ENCODE peak calls at places on chromosomes 1 and 21, in six cellular contexts. One of them, this sample, is unnamed.

GRCh38 chr1:8194481-8195227 is 123.3 kb upstream of the SLC45A1 start:
- DNase-seq in lower leg skin: no peak
- DNase-seq in fibroblast of lung: peak
- DNase-seq in AG04450: no peak
- DNase-seq in heart right ventricle: no peak
- DNase-seq in DND-41: no peak
- DNase-seq in this sample: no peak

GRCh38 chr1:171801395-171801990 is 20.0 kb downstream of the METTL13 start:
- DNase-seq in lower leg skin: no peak
- DNase-seq in fibroblast of lung: peak
- DNase-seq in AG04450: no peak
- DNase-seq in heart right ventricle: no peak
- DNase-seq in DND-41: no peak
- DNase-seq in this sample: peak

GRCh38 chr1:90198616-90199015 is 203.7 kb downstream of the ZNF326 start:
- DNase-seq in lower leg skin: no peak
- DNase-seq in fibroblast of lung: no peak
- DNase-seq in AG04450: no peak
- DNase-seq in heart right ventricle: no peak
- DNase-seq in DND-41: no peak
- DNase-seq in this sample: no peak

GRCh38 chr1:87760100-87760499 is 431.4 kb downstream of the LMO4 start:
- DNase-seq in lower leg skin: no peak
- DNase-seq in fibroblast of lung: peak
- DNase-seq in AG04450: no peak
- DNase-seq in heart right ventricle: no peak
- DNase-seq in DND-41: no peak
- DNase-seq in this sample: no peak

GRCh38 chr21:38925923-38926322 is 120.2 kb downstream of the ETS2 start:
- DNase-seq in lower leg skin: peak
- DNase-seq in fibroblast of lung: peak
- DNase-seq in AG04450: peak
- DNase-seq in heart right ventricle: peak
- DNase-seq in DND-41: peak
- DNase-seq in this sample: no peak

GRCh38 chr1:179794146-179794545 is 51.1 kb downstream of the FAM163A start:
- DNase-seq in lower leg skin: no peak
- DNase-seq in fibroblast of lung: no peak
- DNase-seq in AG04450: no peak
- DNase-seq in heart right ventricle: no peak
- DNase-seq in DND-41: no peak
- DNase-seq in this sample: no peak

GRCh38 chr1:199312626-199313025 is 673.8 kb downstream of the PTPRC start:
- DNase-seq in lower leg skin: no peak
- DNase-seq in fibroblast of lung: no peak
- DNase-seq in AG04450: no peak
- DNase-seq in heart right ventricle: no peak
- DNase-seq in DND-41: no peak
- DNase-seq in this sample: no peak

GRCh38 chr1:54972436-54972835 is 8.0 kb upstream of the TMEM61 start:
- DNase-seq in lower leg skin: no peak
- DNase-seq in fibroblast of lung: no peak
- DNase-seq in AG04450: no peak
- DNase-seq in heart right ventricle: no peak
- DNase-seq in DND-41: no peak
- DNase-seq in this sample: no peak

GRCh38 chr1:30727796-30728195 is 4.4 kb upstream of the MATN1 start:
- DNase-seq in lower leg skin: no peak
- DNase-seq in fibroblast of lung: peak
- DNase-seq in AG04450: no peak
- DNase-seq in heart right ventricle: no peak
- DNase-seq in DND-41: no peak
- DNase-seq in this sample: no peak

GRCh38 chr21:26027696-26028095 is 142.9 kb downstream of the APP start:
- DNase-seq in lower leg skin: no peak
- DNase-seq in fibroblast of lung: peak
- DNase-seq in AG04450: no peak
- DNase-seq in heart right ventricle: no peak
- DNase-seq in DND-41: no peak
- DNase-seq in this sample: no peak

GRCh38 chr1:233295775-233296322 is 324 bp upstream of the PCNX2 start:
- DNase-seq in lower leg skin: peak
- DNase-seq in fibroblast of lung: no peak
- DNase-seq in AG04450: peak
- DNase-seq in heart right ventricle: no peak
- DNase-seq in DND-41: no peak
- DNase-seq in this sample: no peak

GRCh38 chr1:45010855-45011811 is at the start of gene HECTD3:
- DNase-seq in lower leg skin: peak
- DNase-seq in fibroblast of lung: peak
- DNase-seq in AG04450: peak
- DNase-seq in heart right ventricle: peak
- DNase-seq in DND-41: peak
- DNase-seq in this sample: peak

GRCh38 chr1:236021424-236022135 is 43.3 kb downstream of the NID1 start:
- DNase-seq in lower leg skin: no peak
- DNase-seq in fibroblast of lung: peak
- DNase-seq in AG04450: no peak
- DNase-seq in heart right ventricle: peak
- DNase-seq in DND-41: no peak
- DNase-seq in this sample: no peak

GRCh38 chr1:221637641-221638041 is 104.2 kb downstream of the DUSP10 start:
- DNase-seq in lower leg skin: no peak
- DNase-seq in fibroblast of lung: peak
- DNase-seq in AG04450: no peak
- DNase-seq in heart right ventricle: peak
- DNase-seq in DND-41: no peak
- DNase-seq in this sample: no peak

GRCh38 chr21:46420241-46421190 is 38.2 kb upstream of the DIP2A start:
- DNase-seq in lower leg skin: no peak
- DNase-seq in fibroblast of lung: no peak
- DNase-seq in AG04450: no peak
- DNase-seq in heart right ventricle: no peak
- DNase-seq in DND-41: no peak
- DNase-seq in this sample: no peak

GRCh38 chr1:206717237-206717989 is 32.7 kb downstream of the MAPKAPK2 start:
- DNase-seq in lower leg skin: no peak
- DNase-seq in fibroblast of lung: peak
- DNase-seq in AG04450: no peak
- DNase-seq in heart right ventricle: no peak
- DNase-seq in DND-41: no peak
- DNase-seq in this sample: peak

GRCh38 chr21:26850116-26850643 is 5.0 kb upstream of the ADAMTS1 start:
- DNase-seq in lower leg skin: no peak
- DNase-seq in fibroblast of lung: peak
- DNase-seq in AG04450: no peak
- DNase-seq in heart right ventricle: no peak
- DNase-seq in DND-41: no peak
- DNase-seq in this sample: peak

GRCh38 chr1:10623391-10624145 is 148.8 kb downstream of the PEX14 start:
- DNase-seq in lower leg skin: no peak
- DNase-seq in fibroblast of lung: no peak
- DNase-seq in AG04450: no peak
- DNase-seq in heart right ventricle: no peak
- DNase-seq in DND-41: no peak
- DNase-seq in this sample: no peak

GRCh38 chr1:169207825-169208520 is 101.5 kb downstream of the ATP1B1 start:
- DNase-seq in lower leg skin: no peak
- DNase-seq in fibroblast of lung: no peak
- DNase-seq in AG04450: no peak
- DNase-seq in heart right ventricle: no peak
- DNase-seq in DND-41: no peak
- DNase-seq in this sample: no peak

GRCh38 chr1:34754878-34755637 is at the start of gene GJB5:
- DNase-seq in lower leg skin: peak
- DNase-seq in fibroblast of lung: no peak
- DNase-seq in AG04450: no peak
- DNase-seq in heart right ventricle: no peak
- DNase-seq in DND-41: no peak
- DNase-seq in this sample: no peak

GRCh38 chr1:35173516-35174224 is 19.3 kb downstream of the SFPQ start:
- DNase-seq in lower leg skin: no peak
- DNase-seq in fibroblast of lung: no peak
- DNase-seq in AG04450: no peak
- DNase-seq in heart right ventricle: no peak
- DNase-seq in DND-41: no peak
- DNase-seq in this sample: no peak

GRCh38 chr21:34802180-34802899 is 133.5 kb downstream of the CLIC6 start:
- DNase-seq in lower leg skin: no peak
- DNase-seq in fibroblast of lung: no peak
- DNase-seq in AG04450: no peak
- DNase-seq in heart right ventricle: no peak
- DNase-seq in DND-41: no peak
- DNase-seq in this sample: no peak

GRCh38 chr1:93937997-93938396 is 28.8 kb upstream of the GCLM start:
- DNase-seq in lower leg skin: no peak
- DNase-seq in fibroblast of lung: no peak
- DNase-seq in AG04450: no peak
- DNase-seq in heart right ventricle: no peak
- DNase-seq in DND-41: no peak
- DNase-seq in this sample: no peak

GRCh38 chr21:41612674-41613250 is 104.8 kb upstream of the TMPRSS2 start:
- DNase-seq in lower leg skin: peak
- DNase-seq in fibroblast of lung: peak
- DNase-seq in AG04450: peak
- DNase-seq in heart right ventricle: peak
- DNase-seq in DND-41: peak
- DNase-seq in this sample: no peak

GRCh38 chr1:205604825-205605544 is 26.8 kb downstream of the ELK4 start:
- DNase-seq in lower leg skin: no peak
- DNase-seq in fibroblast of lung: peak
- DNase-seq in AG04450: no peak
- DNase-seq in heart right ventricle: no peak
- DNase-seq in DND-41: no peak
- DNase-seq in this sample: no peak

GRCh38 chr1:39214021-39214713 is 9.7 kb downstream of the MACF1 start:
- DNase-seq in lower leg skin: no peak
- DNase-seq in fibroblast of lung: no peak
- DNase-seq in AG04450: no peak
- DNase-seq in heart right ventricle: peak
- DNase-seq in DND-41: no peak
- DNase-seq in this sample: no peak

GRCh38 chr1:39214714-39214997 is 10.2 kb downstream of the MACF1 start:
- DNase-seq in lower leg skin: no peak
- DNase-seq in fibroblast of lung: no peak
- DNase-seq in AG04450: no peak
- DNase-seq in heart right ventricle: no peak
- DNase-seq in DND-41: no peak
- DNase-seq in this sample: peak

GRCh38 chr1:39214998-39215873 is 10.7 kb downstream of the MACF1 start:
- DNase-seq in lower leg skin: no peak
- DNase-seq in fibroblast of lung: no peak
- DNase-seq in AG04450: no peak
- DNase-seq in heart right ventricle: peak
- DNase-seq in DND-41: peak
- DNase-seq in this sample: peak

GRCh38 chr1:39212499-39212898 is 8.0 kb downstream of the MACF1 start:
- DNase-seq in lower leg skin: no peak
- DNase-seq in fibroblast of lung: no peak
- DNase-seq in AG04450: no peak
- DNase-seq in heart right ventricle: no peak
- DNase-seq in DND-41: no peak
- DNase-seq in this sample: no peak

DNA sequence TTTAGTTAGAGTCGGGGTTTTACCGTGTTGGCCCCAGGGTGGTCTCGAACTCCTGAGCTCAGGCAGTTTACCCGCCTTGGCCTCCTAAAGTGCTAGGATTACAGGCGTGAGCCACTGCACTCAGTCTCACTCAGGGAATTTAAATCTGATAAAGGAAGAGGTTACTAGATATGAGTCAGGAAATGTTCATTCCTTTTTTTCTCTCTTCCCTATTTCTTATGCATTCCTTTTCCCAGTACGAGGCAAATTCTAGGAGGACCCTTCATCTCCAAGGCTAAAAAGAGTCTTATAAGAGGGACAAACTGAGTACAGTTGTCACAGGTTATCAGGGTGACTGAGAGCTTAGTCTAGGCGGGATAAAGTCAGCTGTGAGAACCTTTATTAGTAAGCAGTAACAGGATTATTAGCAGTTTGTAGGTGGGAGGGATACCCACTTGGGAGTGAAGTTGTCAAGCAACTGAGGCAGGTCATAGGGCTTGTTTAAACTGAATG is 9.1 kb downstream of the MACF1 start:
- DNase-seq in lower leg skin: no peak
- DNase-seq in fibroblast of lung: peak
- DNase-seq in AG04450: no peak
- DNase-seq in heart right ventricle: no peak
- DNase-seq in DND-41: no peak
- DNase-seq in this sample: no peak
- H3K4me3 ChIP-seq in lower leg skin: no peak
- H3K4me3 ChIP-seq in fibroblast of lung: no peak
- H3K4me3 ChIP-seq in AG04450: no peak
- H3K4me3 ChIP-seq in heart right ventricle: peak
- H3K4me3 ChIP-seq in DND-41: no peak
- H3K4me3 ChIP-seq in this sample: no peak

GRCh38 chr1:183125279-183125999 is 60.6 kb upstream of the LAMC2 start:
- DNase-seq in lower leg skin: no peak
- DNase-seq in fibroblast of lung: no peak
- DNase-seq in AG04450: no peak
- DNase-seq in heart right ventricle: no peak
- DNase-seq in DND-41: no peak
- DNase-seq in this sample: no peak
- H3K4me3 ChIP-seq in lower leg skin: no peak
- H3K4me3 ChIP-seq in fibroblast of lung: no peak
- H3K4me3 ChIP-seq in AG04450: no peak
- H3K4me3 ChIP-seq in heart right ventricle: no peak
- H3K4me3 ChIP-seq in DND-41: no peak
- H3K4me3 ChIP-seq in this sample: no peak

DNA sequence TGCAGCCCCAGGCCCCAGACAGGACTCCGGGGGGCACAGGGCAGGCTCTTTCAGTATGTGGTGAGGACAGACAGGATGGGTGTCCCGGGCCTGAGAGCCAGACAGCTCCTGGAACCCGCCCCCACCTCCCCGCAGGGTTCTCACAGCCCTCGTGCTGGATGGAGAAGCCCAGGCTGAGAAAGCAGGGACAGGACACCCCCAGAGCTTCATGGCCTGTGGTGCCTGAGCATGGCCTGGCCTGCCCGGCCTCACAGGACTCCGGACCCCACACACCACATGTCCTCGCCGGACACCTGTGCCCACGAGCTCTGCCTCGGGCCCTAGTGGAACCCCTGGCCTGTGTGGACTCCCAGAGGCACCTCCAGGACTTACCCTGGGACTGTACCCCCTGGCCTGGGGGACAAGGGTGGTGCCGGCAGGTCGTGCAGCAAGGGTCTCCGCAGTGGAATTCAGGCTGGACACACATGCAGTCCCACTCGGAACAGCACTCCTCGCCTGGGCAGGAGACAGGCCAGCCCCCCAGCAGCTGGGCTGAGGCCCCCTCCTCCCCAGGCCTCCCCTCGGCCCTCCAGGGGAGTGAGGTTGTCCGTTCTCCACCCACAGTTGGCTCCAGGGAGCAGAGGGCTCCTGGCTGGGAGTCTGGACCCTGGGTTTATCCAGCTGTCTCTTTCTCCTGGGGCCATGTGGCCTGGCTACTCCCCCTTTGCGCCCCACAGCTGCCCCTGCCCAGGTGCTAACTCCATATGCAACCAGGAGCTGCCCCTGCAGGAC is 1.2 kb downstream of the TNFRSF18 start:
- DNase-seq in lower leg skin: no peak
- DNase-seq in fibroblast of lung: no peak
- DNase-seq in AG04450: no peak
- DNase-seq in heart right ventricle: no peak
- DNase-seq in DND-41: no peak
- DNase-seq in this sample: no peak
- H3K4me3 ChIP-seq in lower leg skin: no peak
- H3K4me3 ChIP-seq in fibroblast of lung: no peak
- H3K4me3 ChIP-seq in AG04450: no peak
- H3K4me3 ChIP-seq in heart right ventricle: no peak
- H3K4me3 ChIP-seq in DND-41: no peak
- H3K4me3 ChIP-seq in this sample: no peak

GRCh38 chr1:201481761-201482493 is 12.9 kb upstream of the PHLDA3 start:
- DNase-seq in lower leg skin: no peak
- DNase-seq in fibroblast of lung: peak
- DNase-seq in AG04450: no peak
- DNase-seq in heart right ventricle: peak
- DNase-seq in DND-41: peak
- DNase-seq in this sample: peak
- H3K4me3 ChIP-seq in lower leg skin: no peak
- H3K4me3 ChIP-seq in fibroblast of lung: no peak
- H3K4me3 ChIP-seq in AG04450: no peak
- H3K4me3 ChIP-seq in heart right ventricle: peak
- H3K4me3 ChIP-seq in DND-41: no peak
- H3K4me3 ChIP-seq in this sample: peak

This sample was measured in Jurkat, Clone E6-1.